ENCODE peak calls at places on chromosomes 2 and 18, in seven cellular contexts. R is IMR-90, K is K562, U is GM12878, W is HCT116, I is H1, X is HepG2. B is an unnamed sample.

GRCh38 chr2:72757177-72757775 is 68.6 kb downstream of the EXOC6B start:
- DNase-seq in W (no peak), I (no peak), K (peak; percentile 63), R (peak; percentile 76), X (peak; percentile 100), U (no peak), B (peak; percentile 85)

GRCh38 chr18:62606106-62606505 is 83.3 kb downstream of the ZCCHC2 start:
- DNase-seq in I (no peak), K (peak; percentile 23), R (peak; percentile 32), W (no peak), X (no peak), U (no peak), B (no peak)

GRCh38 chr2:234674781-234675201 is 177.9 kb upstream of the ARL4C start:
- DNase-seq in W (no peak), R (peak; percentile 81), K (no peak), I (no peak), X (peak; percentile 80), U (no peak), B (peak; percentile 28)

GRCh38 chr18:50944245-50944917 is 23.5 kb upstream of the ELAC1 start:
- DNase-seq in X (no peak), K (no peak), I (no peak), U (no peak), R (no peak), W (no peak), B (no peak)

GRCh38 chr18:71673498-71673897 is 870.6 kb downstream of the CBLN2 start:
- DNase-seq in K (no peak), U (no peak), R (no peak), X (no peak), I (no peak), W (no peak), B (no peak)

GRCh38 chr2:113894156-113894743 is 4.4 kb downstream of the ACTR3 start:
- DNase-seq in R (peak; percentile 93), I (no peak), U (no peak), W (peak; percentile 29), K (peak; percentile 48), X (peak; percentile 81), B (peak; percentile 23)

GRCh38 chr2:109260886-109261700 is 132.1 kb downstream of the SH3RF3 start:
- DNase-seq in W (no peak), K (peak; percentile 7), U (no peak), R (peak; percentile 34), X (peak; percentile 23), I (no peak), B (peak; percentile 30)

GRCh38 chr2:202817771-202818170 is 53.8 kb downstream of the ICA1L start:
- DNase-seq in X (no peak), U (no peak), K (no peak), R (no peak), W (no peak), I (no peak), B (no peak)

GRCh38 chr2:191597186-191597751 is 80.7 kb upstream of the NABP1 start:
- DNase-seq in W (no peak), U (no peak), K (peak; percentile 85), X (no peak), I (no peak), R (no peak), B (no peak)

GRCh38 chr18:74333091-74333490 is 17.5 kb downstream of the C18orf63 start:
- DNase-seq in W (no peak), U (no peak), X (no peak), R (no peak), I (no peak), K (no peak), B (no peak)

GRCh38 chr2:109187711-109188484 is 58.9 kb downstream of the SH3RF3 start:
- DNase-seq in K (no peak), R (no peak), W (no peak), X (no peak), I (no peak), U (no peak), B (no peak)

GRCh38 chr2:176621350-176621749 is 352.1 kb downstream of the MTX2 start:
- DNase-seq in W (peak; percentile 67), K (no peak), U (no peak), I (no peak), X (peak; percentile 17), R (no peak), B (no peak)

DNA sequence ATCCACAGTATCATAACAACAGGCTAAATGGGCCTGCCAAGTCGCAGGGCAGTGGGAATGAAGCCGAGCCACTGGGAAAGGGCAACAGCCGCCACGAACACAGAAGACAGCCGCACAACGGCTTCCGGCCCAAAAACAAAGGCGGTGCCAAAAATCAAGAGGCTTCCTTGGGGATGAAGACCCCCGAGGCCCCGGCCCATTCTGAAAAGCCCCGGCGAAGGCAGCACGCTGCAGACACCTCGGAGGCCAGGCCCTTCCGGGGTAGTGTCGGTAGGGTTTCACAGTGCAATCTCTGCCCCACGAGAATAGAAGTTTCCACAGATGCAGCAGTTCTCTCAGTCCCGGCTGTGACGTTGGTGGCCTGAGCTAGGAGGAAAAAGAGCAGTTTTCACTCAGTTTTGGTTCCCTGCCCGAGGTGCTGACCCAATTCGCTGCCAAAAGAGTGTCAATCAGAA is 32.2 kb downstream of the KCTD18 start:
- DNase-seq in I (no peak), W (no peak), U (no peak), K (no peak), X (no peak), R (no peak), B (no peak)
- TF ChIP-seq CEBPB in I (no peak), W (no peak), U (no peak), K (no peak), X (no peak), R (no peak), B (no peak)

GRCh38 chr2:236632295-236633218 is 62.9 kb downstream of the ACKR3 start:
- DNase-seq in I (no peak), K (no peak), R (no peak), X (no peak), U (no peak), W (no peak), B (no peak)
- TF ChIP-seq CEBPB in I (no peak), K (no peak), R (no peak), X (no peak), U (no peak), W (no peak), B (no peak)

DNA sequence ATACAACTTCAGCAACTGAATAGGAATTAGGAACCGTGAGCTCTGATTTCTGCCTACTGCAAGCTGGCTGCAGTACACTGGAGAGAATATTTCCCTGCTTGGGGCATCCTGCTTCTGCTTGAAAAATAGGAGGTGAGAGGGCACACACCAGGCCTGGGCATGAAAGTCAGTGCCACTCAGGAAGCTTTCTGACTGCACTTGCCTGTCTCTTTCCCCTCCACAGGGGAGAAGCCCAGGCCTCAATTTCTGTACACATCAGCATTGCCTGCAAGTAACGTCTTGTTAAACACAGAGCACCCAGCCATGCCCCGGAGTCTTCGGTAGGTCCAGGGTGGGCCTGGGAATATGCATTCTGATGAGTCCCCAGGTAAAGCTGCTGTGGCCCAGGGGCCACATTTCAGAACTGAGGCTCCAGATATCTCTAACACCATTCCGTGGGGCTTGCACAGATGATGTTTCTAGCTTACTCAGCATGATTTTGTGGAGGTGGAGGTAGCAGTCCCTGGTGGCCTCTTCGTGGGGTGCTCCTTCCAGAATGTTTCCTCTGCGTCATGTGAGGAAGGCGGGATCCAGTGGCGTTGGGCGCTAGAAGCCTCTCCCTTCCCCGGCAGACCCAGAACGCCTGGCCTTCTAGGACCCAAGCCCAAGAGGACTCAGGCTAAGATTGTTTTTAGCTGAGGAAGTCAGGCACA is 114.1 kb downstream of the ZBTB7C start:
- DNase-seq in W (no peak), X (no peak), K (no peak), R (no peak), U (no peak), I (no peak), B (no peak)
- TF ChIP-seq CEBPB in W (no peak), X (no peak), K (no peak), R (no peak), U (no peak), I (no peak), B (no peak)

GRCh38 chr2:137208361-137208973 is 443.1 kb downstream of the THSD7B start:
- DNase-seq in K (no peak), W (no peak), I (no peak), X (peak; percentile 13), U (no peak), R (no peak), B (no peak)
- TF ChIP-seq CEBPB in K (no peak), W (no peak), I (no peak), X (no peak), U (no peak), R (no peak), B (no peak)

GRCh38 chr2:159362816-159363251 is 76.3 kb upstream of the WDSUB1 start:
- DNase-seq in U (no peak), W (no peak), R (peak; percentile 61), X (peak; percentile 12), K (peak; percentile 20), I (no peak), B (no peak)
- TF ChIP-seq CEBPB in U (no peak), W (no peak), R (peak; percentile 65), X (peak; percentile 20), K (no peak), I (no peak), B (no peak)

GRCh38 chr2:223599646-223600009 is 2.5 kb downstream of the SCG2 start:
- DNase-seq in I (no peak), U (no peak), K (no peak), R (no peak), W (no peak), X (no peak), B (no peak)
- TF ChIP-seq CEBPB in I (no peak), U (no peak), K (no peak), R (no peak), W (no peak), X (no peak), B (no peak)